ENCODE peak calls at places on chromosomes 16 and 17, in ten cellular contexts. U is epithelial cell of proximal tubule, P is cardiac fibroblast, T is IMR-90, O is thoracic aorta, C is mucosa of descending colon, R is PC-9, B is foreskin fibroblast, L is GM23338, Z is ascending aorta. Y is an unnamed sample.

GRCh38 chr17:13420294-13421277 is 181.1 kb downstream of the HS3ST3A1 start:
- DNase-seq in U (no peak), P (peak; percentile 72), T (peak; percentile 92), O (no peak), C (no peak), R (no peak), B (peak; percentile 89), L (no peak), Z (no peak), Y (peak; percentile 85)

GRCh38 chr16:88785106-88785924 is at the start of gene PIEZO1:
- DNase-seq in U (no peak), P (peak; percentile 70), T (peak; percentile 52), O (no peak), C (peak; percentile 89), R (peak; percentile 71), B (peak; percentile 88), L (peak; percentile 54), Z (peak; percentile 88), Y (peak; percentile 61)

GRCh38 chr17:78517421-78517820 is 59.8 kb downstream of the DNAH17 start:
- DNase-seq in U (no peak), P (peak; percentile 70), T (no peak), O (no peak), C (no peak), R (no peak), B (no peak), L (no peak), Z (no peak), Y (no peak)

GRCh38 chr17:8835106-8835505 is 32.4 kb downstream of the PIK3R6 start:
- DNase-seq in U (no peak), P (no peak), T (no peak), O (no peak), C (no peak), R (no peak), B (no peak), L (no peak), Z (peak; percentile 37), Y (no peak)

GRCh38 chr17:8581002-8581658 is 49.4 kb downstream of the MYH10 start:
- DNase-seq in U (no peak), P (no peak), T (no peak), O (no peak), C (no peak), R (no peak), B (no peak), L (peak; percentile 28), Z (no peak), Y (no peak)

GRCh38 chr17:27946521-27946920 is 53.4 kb upstream of the LYRM9 start:
- DNase-seq in U (no peak), P (no peak), T (no peak), O (no peak), C (no peak), R (no peak), B (no peak), L (no peak), Z (no peak), Y (no peak)

GRCh38 chr17:82301916-82302497 is 15.4 kb downstream of the CD7 start:
- DNase-seq in U (no peak), P (no peak), T (no peak), O (no peak), C (peak; percentile 52), R (no peak), B (no peak), L (no peak), Z (no peak), Y (no peak)

GRCh38 chr17:43360376-43360738 is 38.4 kb upstream of the ARL4D start:
- DNase-seq in U (peak; percentile 47), P (peak; percentile 82), T (peak; percentile 97), O (no peak), C (no peak), R (no peak), B (peak; percentile 78), L (no peak), Z (peak; percentile 90), Y (peak; percentile 77)

GRCh38 chr17:46191332-46192210 is 1.7 kb downstream of the KANSL1 start:
- DNase-seq in U (no peak), P (peak; percentile 23), T (no peak), O (no peak), C (no peak), R (peak; percentile 10), B (peak; percentile 45), L (peak; percentile 91), Z (peak; percentile 68), Y (peak; percentile 29)

GRCh38 chr16:78005881-78006280 is 16.5 kb upstream of the CLEC3A start:
- DNase-seq in U (no peak), P (no peak), T (no peak), O (no peak), C (no peak), R (no peak), B (no peak), L (peak; percentile 85), Z (no peak), Y (no peak)

GRCh38 chr17:82927661-82928601 is 88.1 kb upstream of the ZNF750 start:
- DNase-seq in U (no peak), P (no peak), T (no peak), O (no peak), C (peak; percentile 16), R (no peak), B (no peak), L (no peak), Z (no peak), Y (no peak)

GRCh38 chr17:83062011-83062817 is 17.2 kb upstream of the METRNL start:
- DNase-seq in U (no peak), P (no peak), T (no peak), O (peak; percentile 1), C (peak; percentile 21), R (no peak), B (no peak), L (no peak), Z (peak; percentile 47), Y (no peak)

GRCh38 chr17:81579298-81579697 is 27.1 kb upstream of the FAAP100 start:
- DNase-seq in U (no peak), P (no peak), T (no peak), O (no peak), C (no peak), R (no peak), B (no peak), L (no peak), Z (no peak), Y (no peak)

GRCh38 chr16:25012525-25012991 is 2.6 kb downstream of the ARHGAP17 start:
- DNase-seq in U (no peak), P (peak; percentile 70), T (peak; percentile 76), O (no peak), C (no peak), R (no peak), B (peak; percentile 92), L (no peak), Z (no peak), Y (peak; percentile 96)

GRCh38 chr17:80925668-80926067 is 66.0 kb upstream of the CHMP6 start:
- DNase-seq in U (no peak), P (no peak), T (no peak), O (no peak), C (no peak), R (no peak), B (no peak), L (no peak), Z (no peak), Y (no peak)

GRCh38 chr17:59401725-59402124 is 70.3 kb downstream of the YPEL2 start:
- DNase-seq in U (no peak), P (no peak), T (no peak), O (no peak), C (no peak), R (no peak), B (no peak), L (no peak), Z (no peak), Y (no peak)
- H3K4me3 ChIP-seq in U (no peak overlapping the region), P (no peak overlapping the region), T (no peak overlapping the region), O (no peak overlapping the region), C (no peak overlapping the region), R (no peak overlapping the region), B (no peak overlapping the region), L (no peak overlapping the region), Z (no peak overlapping the region), Y (no peak overlapping the region)

GRCh38 chr16:29813644-29814562 is 1.9 kb downstream of the PRRT2 start:
- DNase-seq in U (no peak), P (no peak), T (no peak), O (no peak), C (peak; percentile 44), R (no peak), B (no peak), L (no peak), Z (no peak), Y (no peak)
- H3K4me3 ChIP-seq in U (no peak overlapping the region), P (no peak overlapping the region), T (no peak overlapping the region), O (no peak overlapping the region), C (no peak overlapping the region), R (no peak overlapping the region), B (no peak overlapping the region), L (peak overlapping the region; percentile 100), Z (no peak overlapping the region), Y (no peak overlapping the region)

GRCh38 chr17:36703860-36704266 is 102.5 kb downstream of the MRM1 start:
- DNase-seq in U (no peak), P (peak; percentile 42), T (peak; percentile 11), O (no peak), C (peak; percentile 68), R (peak; percentile 43), B (peak; percentile 39), L (peak; percentile 94), Z (no peak), Y (no peak)
- H3K4me3 ChIP-seq in U (peak overlapping the region; percentile 1), P (no peak overlapping the region), T (no peak overlapping the region), O (no peak overlapping the region), C (no peak overlapping the region), R (no peak overlapping the region), B (no peak overlapping the region), L (peak overlapping the region; percentile 56), Z (no peak overlapping the region), Y (no peak overlapping the region)

GRCh38 chr17:75474736-75475135 is 18.3 kb downstream of the TMEM94 start:
- DNase-seq in U (no peak), P (no peak), T (no peak), O (no peak), C (no peak), R (no peak), B (no peak), L (no peak), Z (no peak), Y (no peak)

GRCh38 chr17:75471207-75471606 is 14.8 kb downstream of the TMEM94 start:
- DNase-seq in U (no peak), P (no peak), T (no peak), O (no peak), C (no peak), R (no peak), B (no peak), L (no peak), Z (no peak), Y (no peak)

GRCh38 chr17:75472119-75472518 is 15.7 kb downstream of the TMEM94 start:
- DNase-seq in U (no peak), P (no peak), T (no peak), O (no peak), C (no peak), R (no peak), B (no peak), L (no peak), Z (no peak), Y (no peak)

GRCh38 chr17:75475144-75475835 is 18.9 kb downstream of the TMEM94 start:
- DNase-seq in U (no peak), P (no peak), T (peak; percentile 38), O (no peak), C (no peak), R (no peak), B (peak; percentile 21), L (no peak), Z (no peak), Y (no peak)

DNA sequence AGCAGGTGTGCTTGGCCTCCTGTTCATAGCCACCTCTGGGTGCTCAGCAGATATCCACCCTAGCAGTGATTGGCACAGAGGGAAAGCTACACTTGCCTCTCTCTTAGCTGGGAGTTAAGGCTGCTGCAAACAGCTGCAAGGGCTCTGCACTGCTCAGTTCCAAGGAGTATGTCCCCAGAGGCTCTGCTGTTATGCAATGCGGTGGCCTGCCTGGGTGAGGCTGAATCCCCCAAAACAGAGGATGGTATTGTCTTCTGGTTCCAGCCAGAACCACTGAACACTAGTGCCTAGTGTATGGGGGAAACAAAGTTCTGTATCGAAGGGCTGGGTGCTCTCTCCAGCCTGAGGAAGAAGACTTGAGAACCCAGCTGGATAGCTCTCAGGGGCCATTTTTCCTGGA is 16.8 kb downstream of the TMEM94 start:
- DNase-seq in U (no peak), P (no peak), T (no peak), O (no peak), C (no peak), R (no peak), B (no peak), L (no peak), Z (no peak), Y (no peak)
- H3K4me3 ChIP-seq in U (no peak overlapping the region), P (no peak overlapping the region), T (no peak overlapping the region), O (no peak overlapping the region), C (no peak overlapping the region), R (no peak overlapping the region), B (no peak overlapping the region), L (no peak overlapping the region), Z (no peak overlapping the region), Y (no peak overlapping the region)

Y was measured in AG10803.